ENCODE peak calls at places on chromosomes 1 and 21, in ten cellular contexts. One of them, this sample, is unnamed.
A peak's percentile ranks its signal among the peaks of the same experiment; 100 is the strongest.

GRCh38 chr1:29136463-29136915 is 12.8 kb upstream of the TMEM200B start:
- DNase-seq in nephron progenitor cell: peak; percentile 52
- DNase-seq in Daoy: no peak
- DNase-seq in activated B cell treated with CpG ODN at 0.5 μM for 24 hours: no peak
- DNase-seq in H1: no peak
- DNase-seq in left colon: no peak
- DNase-seq in left lung: no peak
- DNase-seq in omental fat pad: no peak
- DNase-seq in cardiac fibroblast: no peak
- DNase-seq in ELF-1: no peak
- DNase-seq in this sample: no peak

GRCh38 chr1:88288571-88288970 is 395.5 kb upstream of the PKN2 start:
- DNase-seq in activated B cell treated with CpG ODN at 0.5 μM for 24 hours: no peak
- DNase-seq in Daoy: no peak
- DNase-seq in omental fat pad: no peak
- DNase-seq in cardiac fibroblast: no peak
- DNase-seq in nephron progenitor cell: no peak
- DNase-seq in H1: no peak
- DNase-seq in left colon: no peak
- DNase-seq in ELF-1: no peak
- DNase-seq in left lung: no peak
- DNase-seq in this sample: no peak

GRCh38 chr21:37670883-37671282 is 245.4 kb downstream of the KCNJ6 start:
- DNase-seq in cardiac fibroblast: peak; percentile 82
- DNase-seq in ELF-1: no peak
- DNase-seq in H1: no peak
- DNase-seq in left colon: no peak
- DNase-seq in omental fat pad: no peak
- DNase-seq in Daoy: no peak
- DNase-seq in nephron progenitor cell: no peak
- DNase-seq in left lung: no peak
- DNase-seq in activated B cell treated with CpG ODN at 0.5 μM for 24 hours: no peak
- DNase-seq in this sample: no peak

GRCh38 chr1:162699366-162699765 is 67.1 kb downstream of the DDR2 start:
- DNase-seq in cardiac fibroblast: no peak
- DNase-seq in ELF-1: no peak
- DNase-seq in H1: no peak
- DNase-seq in Daoy: no peak
- DNase-seq in left colon: no peak
- DNase-seq in activated B cell treated with CpG ODN at 0.5 μM for 24 hours: no peak
- DNase-seq in omental fat pad: no peak
- DNase-seq in left lung: no peak
- DNase-seq in nephron progenitor cell: no peak
- DNase-seq in this sample: no peak

GRCh38 chr1:88979054-88979748 is 13.2 kb downstream of the KYAT3 start:
- DNase-seq in activated B cell treated with CpG ODN at 0.5 μM for 24 hours: no peak
- DNase-seq in nephron progenitor cell: no peak
- DNase-seq in ELF-1: no peak
- DNase-seq in Daoy: peak; percentile 70
- DNase-seq in left colon: no peak
- DNase-seq in cardiac fibroblast: peak; percentile 38
- DNase-seq in omental fat pad: no peak
- DNase-seq in H1: no peak
- DNase-seq in left lung: no peak
- DNase-seq in this sample: no peak

GRCh38 chr1:53176452-53177344 is 19.9 kb upstream of the CPT2 start:
- DNase-seq in left colon: no peak
- DNase-seq in Daoy: no peak
- DNase-seq in ELF-1: no peak
- DNase-seq in H1: no peak
- DNase-seq in omental fat pad: no peak
- DNase-seq in cardiac fibroblast: no peak
- DNase-seq in nephron progenitor cell: no peak
- DNase-seq in left lung: peak; percentile 64
- DNase-seq in activated B cell treated with CpG ODN at 0.5 μM for 24 hours: no peak
- DNase-seq in this sample: peak; percentile 36

GRCh38 chr1:1291611-1292441 is 11.6 kb downstream of the SCNN1D start:
- DNase-seq in cardiac fibroblast: peak; percentile 74
- DNase-seq in activated B cell treated with CpG ODN at 0.5 μM for 24 hours: peak; percentile 68
- DNase-seq in omental fat pad: no peak
- DNase-seq in nephron progenitor cell: peak; percentile 76
- DNase-seq in left lung: peak; percentile 65
- DNase-seq in Daoy: peak; percentile 87
- DNase-seq in H1: peak; percentile 86
- DNase-seq in left colon: peak; percentile 90
- DNase-seq in ELF-1: peak; percentile 87
- DNase-seq in this sample: peak; percentile 74

GRCh38 chr1:97621955-97622354 is 298.9 kb downstream of the DPYD start:
- DNase-seq in H1: no peak
- DNase-seq in left lung: no peak
- DNase-seq in cardiac fibroblast: peak; percentile 54
- DNase-seq in left colon: no peak
- DNase-seq in nephron progenitor cell: no peak
- DNase-seq in ELF-1: no peak
- DNase-seq in omental fat pad: no peak
- DNase-seq in Daoy: no peak
- DNase-seq in activated B cell treated with CpG ODN at 0.5 μM for 24 hours: no peak
- DNase-seq in this sample: no peak

GRCh38 chr1:20720631-20721051 is 2.8 kb upstream of the KIF17 start:
- DNase-seq in left lung: peak; percentile 28
- DNase-seq in H1: no peak
- DNase-seq in cardiac fibroblast: no peak
- DNase-seq in omental fat pad: no peak
- DNase-seq in ELF-1: no peak
- DNase-seq in left colon: no peak
- DNase-seq in activated B cell treated with CpG ODN at 0.5 μM for 24 hours: no peak
- DNase-seq in nephron progenitor cell: no peak
- DNase-seq in Daoy: no peak
- DNase-seq in this sample: no peak

GRCh38 chr1:235017719-235018118 is 110.9 kb downstream of the TOMM20 start:
- DNase-seq in nephron progenitor cell: no peak
- DNase-seq in H1: no peak
- DNase-seq in omental fat pad: no peak
- DNase-seq in cardiac fibroblast: no peak
- DNase-seq in ELF-1: no peak
- DNase-seq in left colon: no peak
- DNase-seq in left lung: no peak
- DNase-seq in Daoy: peak; percentile 17
- DNase-seq in activated B cell treated with CpG ODN at 0.5 μM for 24 hours: no peak
- DNase-seq in this sample: no peak

GRCh38 chr1:45009956-45010854 is 919 bp downstream of the HECTD3 start:
- DNase-seq in omental fat pad: no peak
- DNase-seq in left colon: peak; percentile 78
- DNase-seq in H1: peak; percentile 52
- DNase-seq in left lung: peak; percentile 50
- DNase-seq in Daoy: peak; percentile 28
- DNase-seq in nephron progenitor cell: peak; percentile 38
- DNase-seq in cardiac fibroblast: no peak
- DNase-seq in ELF-1: peak; percentile 22
- DNase-seq in activated B cell treated with CpG ODN at 0.5 μM for 24 hours: no peak
- DNase-seq in this sample: no peak

GRCh38 chr1:161480381-161481035 is 24.7 kb upstream of the FCGR2A start:
- DNase-seq in nephron progenitor cell: no peak
- DNase-seq in activated B cell treated with CpG ODN at 0.5 μM for 24 hours: no peak
- DNase-seq in Daoy: peak; percentile 67
- DNase-seq in cardiac fibroblast: no peak
- DNase-seq in ELF-1: no peak
- DNase-seq in left colon: no peak
- DNase-seq in omental fat pad: no peak
- DNase-seq in H1: no peak
- DNase-seq in left lung: no peak
- DNase-seq in this sample: no peak

GRCh38 chr1:218991089-218991488 is 182.6 kb upstream of the LYPLAL1 start:
- DNase-seq in ELF-1: no peak
- DNase-seq in Daoy: no peak
- DNase-seq in nephron progenitor cell: no peak
- DNase-seq in H1: no peak
- DNase-seq in activated B cell treated with CpG ODN at 0.5 μM for 24 hours: no peak
- DNase-seq in left colon: no peak
- DNase-seq in omental fat pad: no peak
- DNase-seq in left lung: no peak
- DNase-seq in cardiac fibroblast: no peak
- DNase-seq in this sample: no peak

GRCh38 chr1:165674599-165674998 is 23.8 kb downstream of the ALDH9A1 start:
- DNase-seq in left lung: no peak
- DNase-seq in ELF-1: no peak
- DNase-seq in omental fat pad: no peak
- DNase-seq in H1: no peak
- DNase-seq in activated B cell treated with CpG ODN at 0.5 μM for 24 hours: no peak
- DNase-seq in left colon: no peak
- DNase-seq in nephron progenitor cell: no peak
- DNase-seq in cardiac fibroblast: peak; percentile 31
- DNase-seq in Daoy: no peak
- DNase-seq in this sample: no peak

This sample was measured in Caco-2.